ENCODE peak calls at places on chromosomes 4 and X, in six cellular contexts. One of them, this sample, is unnamed. For H3K4me1, the result is how much of the 10 kb centered on the place peaks cover.

GRCh38 chr4:138103597-138104461 is 138.3 kb downstream of the SLC7A11 start:
- DNase-seq in Peyer's patch: no peak
- DNase-seq in stomach: no peak
- DNase-seq in heart left ventricle: no peak
- DNase-seq in transverse colon: no peak
- DNase-seq in right lobe of liver: no peak
- DNase-seq in this sample: no peak

GRCh38 chr4:41029098-41029497 is 185.2 kb downstream of the APBB2 start:
- DNase-seq in Peyer's patch: no peak
- DNase-seq in stomach: no peak
- DNase-seq in heart left ventricle: no peak
- DNase-seq in transverse colon: no peak
- DNase-seq in right lobe of liver: no peak
- DNase-seq in this sample: no peak

GRCh38 chr4:25725870-25726269 is 70.2 kb downstream of the SLC34A2 start:
- DNase-seq in Peyer's patch: no peak
- DNase-seq in stomach: no peak
- DNase-seq in heart left ventricle: no peak
- DNase-seq in transverse colon: no peak
- DNase-seq in right lobe of liver: no peak
- DNase-seq in this sample: no peak

GRCh38 chr4:123300222-123300621 is 96.4 kb upstream of the SPRY1 start:
- DNase-seq in Peyer's patch: no peak
- DNase-seq in stomach: no peak
- DNase-seq in heart left ventricle: no peak
- DNase-seq in transverse colon: no peak
- DNase-seq in right lobe of liver: no peak
- DNase-seq in this sample: no peak

GRCh38 chr4:5165419-5166369 is 114.4 kb downstream of the STK32B start:
- DNase-seq in Peyer's patch: no peak
- DNase-seq in stomach: no peak
- DNase-seq in heart left ventricle: no peak
- DNase-seq in transverse colon: no peak
- DNase-seq in right lobe of liver: no peak
- DNase-seq in this sample: no peak

GRCh38 chrX:108122748-108123147 is 31.2 kb downstream of the ATG4A start:
- DNase-seq in Peyer's patch: no peak
- DNase-seq in stomach: no peak
- DNase-seq in heart left ventricle: no peak
- DNase-seq in transverse colon: no peak
- DNase-seq in right lobe of liver: no peak
- DNase-seq in this sample: no peak

GRCh38 chr4:36041340-36041739 is 203.0 kb downstream of the ARAP2 start:
- DNase-seq in Peyer's patch: no peak
- DNase-seq in stomach: no peak
- DNase-seq in heart left ventricle: no peak
- DNase-seq in transverse colon: no peak
- DNase-seq in right lobe of liver: no peak
- DNase-seq in this sample: no peak

GRCh38 chr4:97238956-97239698 is 904.1 kb downstream of the STPG2 start:
- DNase-seq in Peyer's patch: no peak
- DNase-seq in stomach: no peak
- DNase-seq in heart left ventricle: no peak
- DNase-seq in transverse colon: no peak
- DNase-seq in right lobe of liver: no peak
- DNase-seq in this sample: no peak

GRCh38 chr4:76562161-76562560 is 127.1 kb downstream of the SHROOM3 start:
- DNase-seq in Peyer's patch: no peak
- DNase-seq in stomach: no peak
- DNase-seq in heart left ventricle: no peak
- DNase-seq in transverse colon: no peak
- DNase-seq in right lobe of liver: no peak
- DNase-seq in this sample: no peak

GRCh38 chrX:150062292-150063137 is 124.2 kb upstream of the EOLA2 start:
- DNase-seq in Peyer's patch: no peak
- DNase-seq in stomach: no peak
- DNase-seq in heart left ventricle: no peak
- DNase-seq in transverse colon: peak
- DNase-seq in right lobe of liver: no peak
- DNase-seq in this sample: no peak

GRCh38 chrX:63128509-63128908 is 222.6 kb downstream of the SPIN4 start:
- DNase-seq in Peyer's patch: no peak
- DNase-seq in stomach: no peak
- DNase-seq in heart left ventricle: no peak
- DNase-seq in transverse colon: no peak
- DNase-seq in right lobe of liver: peak
- DNase-seq in this sample: no peak

GRCh38 chr4:111045992-111046391 is 423.1 kb upstream of the PITX2 start:
- DNase-seq in Peyer's patch: no peak
- DNase-seq in stomach: no peak
- DNase-seq in heart left ventricle: no peak
- DNase-seq in transverse colon: no peak
- DNase-seq in right lobe of liver: no peak
- DNase-seq in this sample: no peak

GRCh38 chrX:65493431-65493830 is 41.2 kb downstream of the LAS1L start:
- DNase-seq in Peyer's patch: no peak
- DNase-seq in stomach: no peak
- DNase-seq in heart left ventricle: no peak
- DNase-seq in transverse colon: no peak
- DNase-seq in right lobe of liver: no peak
- DNase-seq in this sample: no peak

GRCh38 chrX:56728752-56729151 is 291 bp upstream of the NBDY start:
- DNase-seq in Peyer's patch: peak
- DNase-seq in stomach: no peak
- DNase-seq in heart left ventricle: peak
- DNase-seq in transverse colon: peak
- DNase-seq in right lobe of liver: no peak
- DNase-seq in this sample: no peak

GRCh38 chr4:87118826-87119225 is 101.6 kb downstream of the KLHL8 start:
- DNase-seq in Peyer's patch: no peak
- DNase-seq in stomach: no peak
- DNase-seq in heart left ventricle: no peak
- DNase-seq in transverse colon: no peak
- DNase-seq in right lobe of liver: no peak
- DNase-seq in this sample: no peak

GRCh38 chrX:69503835-69504625 is at the start of gene NALF2:
- DNase-seq in Peyer's patch: no peak
- DNase-seq in stomach: peak
- DNase-seq in heart left ventricle: peak
- DNase-seq in transverse colon: peak
- DNase-seq in right lobe of liver: peak
- DNase-seq in this sample: no peak

GRCh38 chr4:41530741-41531140 is 7.2 kb upstream of the LIMCH1 start:
- DNase-seq in Peyer's patch: no peak
- DNase-seq in stomach: no peak
- DNase-seq in heart left ventricle: no peak
- DNase-seq in transverse colon: no peak
- DNase-seq in right lobe of liver: no peak
- DNase-seq in this sample: no peak

GRCh38 chrX:104270916-104271512 is 16.3 kb upstream of the ESX1 start:
- DNase-seq in Peyer's patch: peak
- DNase-seq in stomach: no peak
- DNase-seq in heart left ventricle: peak
- DNase-seq in transverse colon: peak
- DNase-seq in right lobe of liver: peak
- DNase-seq in this sample: no peak

GRCh38 chr4:181319629-181320028 is 923.6 kb upstream of the TENM3 start:
- DNase-seq in Peyer's patch: no peak
- DNase-seq in stomach: no peak
- DNase-seq in heart left ventricle: no peak
- DNase-seq in transverse colon: no peak
- DNase-seq in right lobe of liver: no peak
- DNase-seq in this sample: no peak

GRCh38 chrX:153885208-153885787 is 675 bp downstream of the L1CAM start:
- DNase-seq in Peyer's patch: no peak
- DNase-seq in stomach: no peak
- DNase-seq in heart left ventricle: no peak
- DNase-seq in transverse colon: no peak
- DNase-seq in right lobe of liver: no peak
- DNase-seq in this sample: no peak

GRCh38 chrX:74421181-74422028 is at the start of gene SLC16A2:
- DNase-seq in Peyer's patch: peak
- DNase-seq in stomach: peak
- DNase-seq in heart left ventricle: peak
- DNase-seq in transverse colon: peak
- DNase-seq in right lobe of liver: peak
- DNase-seq in this sample: no peak

GRCh38 chr4:129218355-129218754 is 122.4 kb downstream of the C4orf33 start:
- DNase-seq in Peyer's patch: peak
- DNase-seq in stomach: no peak
- DNase-seq in heart left ventricle: peak
- DNase-seq in transverse colon: peak
- DNase-seq in right lobe of liver: peak
- DNase-seq in this sample: no peak

GRCh38 chrX:135596495-135596894 is 76.0 kb downstream of the INTS6L start:
- DNase-seq in Peyer's patch: peak
- DNase-seq in stomach: peak
- DNase-seq in heart left ventricle: peak
- DNase-seq in transverse colon: peak
- DNase-seq in right lobe of liver: no peak
- DNase-seq in this sample: no peak

GRCh38 chrX:85017721-85018120 is 14.0 kb downstream of the APOOL start:
- DNase-seq in Peyer's patch: no peak
- DNase-seq in stomach: no peak
- DNase-seq in heart left ventricle: no peak
- DNase-seq in transverse colon: no peak
- DNase-seq in right lobe of liver: no peak
- DNase-seq in this sample: no peak

GRCh38 chrX:139596068-139596467 is 65.5 kb downstream of the F9 start:
- DNase-seq in Peyer's patch: no peak
- DNase-seq in stomach: no peak
- DNase-seq in heart left ventricle: no peak
- DNase-seq in transverse colon: no peak
- DNase-seq in right lobe of liver: no peak
- DNase-seq in this sample: no peak

GRCh38 chrX:2608638-2609430 is 82.3 kb upstream of the CD99 start:
- DNase-seq in Peyer's patch: peak
- DNase-seq in stomach: peak
- DNase-seq in heart left ventricle: peak
- DNase-seq in transverse colon: peak
- DNase-seq in right lobe of liver: peak
- DNase-seq in this sample: no peak

DNA sequence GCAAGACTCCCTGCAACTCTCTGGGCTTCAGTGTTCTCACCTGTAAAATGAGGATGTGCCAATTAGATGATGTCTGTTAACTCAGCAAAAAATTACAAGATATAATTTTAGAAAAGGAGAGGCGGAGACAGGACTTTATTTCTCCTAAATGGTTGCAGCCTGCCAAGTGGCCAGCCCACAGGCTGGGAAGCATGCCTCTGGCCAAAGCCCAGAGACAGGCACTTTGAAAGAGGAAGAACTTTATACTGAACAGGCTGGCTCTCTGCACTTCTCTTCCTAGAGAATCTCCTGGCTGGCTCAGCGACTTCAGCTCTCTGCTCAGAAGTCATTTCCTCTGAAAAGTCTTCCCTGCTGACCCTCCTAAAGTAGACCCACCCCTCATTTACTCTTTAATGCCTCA is 3.7 kb downstream of the PRDM5 start:
- DNase-seq in Peyer's patch: no peak
- DNase-seq in stomach: no peak
- DNase-seq in heart left ventricle: peak
- DNase-seq in transverse colon: peak
- DNase-seq in right lobe of liver: no peak
- DNase-seq in this sample: no peak
- H3K4me1 ChIP-seq in Peyer's patch: under half
- H3K4me1 ChIP-seq in stomach: under half
- H3K4me1 ChIP-seq in heart left ventricle: under half
- H3K4me1 ChIP-seq in transverse colon: under half
- H3K4me1 ChIP-seq in right lobe of liver: under half
- H3K4me1 ChIP-seq in this sample: under half

GRCh38 chr4:187929024-187929423 is 66.5 kb upstream of the ZFP42 start:
- DNase-seq in Peyer's patch: no peak
- DNase-seq in stomach: no peak
- DNase-seq in heart left ventricle: no peak
- DNase-seq in transverse colon: no peak
- DNase-seq in right lobe of liver: no peak
- DNase-seq in this sample: no peak
- TF ChIP-seq CTCF in Peyer's patch: no peak
- TF ChIP-seq CTCF in stomach: no peak
- TF ChIP-seq CTCF in heart left ventricle: no peak
- TF ChIP-seq CTCF in transverse colon: no peak
- TF ChIP-seq CTCF in right lobe of liver: no peak
- TF ChIP-seq CTCF in this sample: no peak

DNA sequence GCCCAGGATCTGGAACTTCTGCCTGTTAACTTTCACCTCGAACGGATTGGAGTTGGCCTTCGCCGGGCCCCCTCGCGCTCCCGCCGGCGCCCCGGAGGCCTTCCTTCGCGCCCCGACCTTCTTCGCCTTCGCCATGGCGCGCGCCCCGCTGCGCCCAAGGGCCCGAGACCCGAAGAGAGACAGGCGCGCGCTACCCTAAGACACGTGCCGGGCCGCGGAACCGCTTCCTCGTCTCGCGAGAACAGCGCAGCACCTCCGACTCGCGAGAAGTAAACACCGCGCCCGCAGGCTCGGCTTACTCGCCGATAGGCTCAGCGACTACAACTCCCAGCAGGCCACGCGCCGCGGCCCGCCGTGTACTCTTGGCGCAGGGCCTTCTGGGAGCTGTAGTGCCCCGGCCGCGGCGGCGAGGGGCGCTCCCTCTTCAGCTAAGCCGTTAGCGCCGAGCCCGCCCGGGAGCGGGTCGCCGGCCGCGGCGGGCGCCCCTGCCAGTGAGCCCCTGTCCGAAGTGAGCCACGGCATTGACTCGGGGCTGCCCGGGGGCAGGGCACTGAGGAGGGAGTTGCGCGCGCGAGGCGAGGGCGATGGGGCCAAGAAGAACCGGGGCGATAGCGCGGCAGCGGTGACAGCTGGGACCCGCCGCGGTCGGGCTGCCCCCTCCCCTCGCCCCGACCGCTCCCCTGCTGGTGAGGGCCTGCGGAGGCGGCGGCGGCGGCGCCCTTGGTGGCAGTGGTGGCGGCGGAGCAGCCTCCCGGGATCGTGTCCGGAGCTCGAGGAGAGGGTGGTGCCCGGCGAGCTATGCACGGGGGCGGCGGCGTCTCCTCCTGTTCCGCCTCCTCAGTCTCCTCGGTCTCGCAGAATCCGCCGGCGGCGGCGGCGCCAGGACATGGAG is at the start of the genes GRK4 and NOP14:
- DNase-seq in Peyer's patch: peak
- DNase-seq in stomach: peak
- DNase-seq in heart left ventricle: peak
- DNase-seq in transverse colon: peak
- DNase-seq in right lobe of liver: peak
- DNase-seq in this sample: peak
- TF ChIP-seq POLR2A in Peyer's patch: peak
- TF ChIP-seq POLR2A in stomach: no peak
- TF ChIP-seq POLR2A in heart left ventricle: peak
- TF ChIP-seq POLR2A in transverse colon: peak
- TF ChIP-seq POLR2A in right lobe of liver: peak
- TF ChIP-seq POLR2A in this sample: no peak

DNA sequence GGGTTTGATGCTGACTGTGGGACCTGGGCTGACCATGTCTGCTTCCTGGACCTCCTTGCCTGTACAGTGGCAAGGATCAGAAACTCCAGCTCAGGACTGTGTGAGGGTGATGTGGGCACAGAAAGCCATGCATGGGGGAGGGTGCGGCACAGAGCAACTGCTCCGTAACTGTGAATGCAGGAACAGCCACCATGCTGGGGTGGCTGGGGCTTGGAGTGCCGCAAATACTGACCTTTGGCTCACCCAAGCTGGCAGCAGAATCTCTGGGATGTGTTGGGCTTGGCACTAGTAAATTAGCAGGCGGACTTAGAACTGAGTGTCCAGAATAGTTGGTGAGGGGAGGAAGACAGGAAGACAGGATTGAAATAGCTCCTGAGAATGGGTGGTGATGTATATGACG is 52.0 kb downstream of the DRD5 start:
- DNase-seq in Peyer's patch: no peak
- DNase-seq in stomach: no peak
- DNase-seq in heart left ventricle: no peak
- DNase-seq in transverse colon: no peak
- DNase-seq in right lobe of liver: no peak
- DNase-seq in this sample: no peak
- H3K4me1 ChIP-seq in Peyer's patch: under half
- H3K4me1 ChIP-seq in stomach: under half
- H3K4me1 ChIP-seq in heart left ventricle: under half
- H3K4me1 ChIP-seq in transverse colon: under half
- H3K4me1 ChIP-seq in right lobe of liver: under half
- H3K4me1 ChIP-seq in this sample: under half

This sample was measured in esophagus squamous epithelium.